ENCODE peak calls at places on chromosomes 13 and 19, in five cellular contexts. T is neuronal stem cell, Y is mesenchymal stem cell, S is trophoblast cell, Q is H1. I is an unnamed sample.

GRCh38 chr19:1169921-1170885 is 3.9 kb downstream of the SBNO2 start:
- DNase-seq in T (no peak), Y (peak; percentile 54), S (no peak), Q (no peak), I (no peak)

GRCh38 chr19:55408320-55408836 is 790 bp upstream of the UBE2S start:
- DNase-seq in T (no peak), Y (no peak), S (no peak), Q (no peak), I (no peak)

GRCh38 chr19:7216373-7216902 is 77.8 kb downstream of the INSR start:
- DNase-seq in T (no peak), Y (no peak), S (no peak), Q (no peak), I (no peak)

GRCh38 chr19:50332264-50333038 is 3.3 kb upstream of the KCNC3 start:
- DNase-seq in T (no peak), Y (no peak), S (peak; percentile 89), Q (no peak), I (peak; percentile 73)

GRCh38 chr19:6057651-6058365 is 52.5 kb downstream of the RFX2 start:
- DNase-seq in T (no peak), Y (no peak), S (no peak), Q (no peak), I (no peak)

GRCh38 chr19:40533508-40533907 is 43.2 kb upstream of the SHKBP1 start:
- DNase-seq in T (no peak), Y (no peak), S (peak; percentile 18), Q (no peak), I (no peak)

GRCh38 chr19:17075860-17076538 is 422 bp downstream of the MYO9B start:
- DNase-seq in T (no peak), Y (peak; percentile 51), S (peak; percentile 30), Q (no peak), I (no peak)

GRCh38 chr13:94061316-94061715 is 418.2 kb downstream of the DCT start:
- DNase-seq in T (no peak), Y (peak; percentile 23), S (no peak), Q (no peak), I (no peak)

GRCh38 chr19:39410620-39411005 is 1.9 kb upstream of the PLEKHG2 start:
- DNase-seq in T (no peak), Y (no peak), S (no peak), Q (no peak), I (no peak)

GRCh38 chr13:55199132-55199531 is 1941.6 kb upstream of the PRR20A start:
- DNase-seq in T (no peak), Y (no peak), S (no peak), Q (no peak), I (no peak)

GRCh38 chr13:98265669-98266551 is 88.8 kb upstream of the RNF113B start:
- DNase-seq in T (no peak), Y (peak; percentile 25), S (no peak), Q (no peak), I (no peak)

GRCh38 chr19:50333737-50334617 is 4.8 kb upstream of the KCNC3 start:
- DNase-seq in T (no peak), Y (peak; percentile 23), S (peak; percentile 90), Q (no peak), I (peak; percentile 67)

GRCh38 chr13:25662516-25662915 is 290.7 kb downstream of the ATP8A2 start:
- DNase-seq in T (no peak), Y (no peak), S (no peak), Q (no peak), I (no peak)

GRCh38 chr13:69306766-69307165 is 800.9 kb upstream of the ATXN8OS start:
- DNase-seq in T (no peak), Y (no peak), S (no peak), Q (no peak), I (no peak)

GRCh38 chr13:110775576-110775975 is 62.1 kb downstream of the ING1 start:
- DNase-seq in T (no peak), Y (no peak), S (peak; percentile 11), Q (no peak), I (no peak)

GRCh38 chr13:59542303-59542702 is 621.4 kb downstream of the DIAPH3 start:
- DNase-seq in T (no peak), Y (no peak), S (no peak), Q (no peak), I (no peak)

DNA sequence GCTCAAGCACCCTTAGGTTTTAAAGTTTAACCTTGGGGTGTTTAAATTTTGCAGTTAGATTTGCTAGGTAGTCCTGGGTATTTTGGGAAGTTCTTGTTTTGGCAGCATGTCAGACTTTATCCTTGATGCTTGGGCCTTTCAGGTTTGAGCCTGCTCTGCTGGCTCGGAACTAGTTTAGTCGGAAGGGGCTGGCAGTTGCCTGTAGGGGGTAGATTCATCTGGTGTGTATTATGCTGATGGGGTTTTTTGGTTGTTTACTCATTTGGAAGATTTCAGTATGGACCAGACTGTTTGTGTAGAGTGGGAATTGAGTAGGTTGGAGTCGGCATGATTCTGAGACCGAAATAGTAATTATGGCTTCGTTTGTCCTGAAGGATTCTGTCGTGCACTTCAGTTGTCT is 15.1 kb downstream of the ILF3 start:
- DNase-seq in T (no peak), Y (no peak), S (no peak), Q (no peak), I (no peak)
- H2BK12ac ChIP-seq in T (no peak overlapping the region), Y (no peak overlapping the region), S (no peak overlapping the region), Q (no peak overlapping the region), I (no peak overlapping the region)

DNA sequence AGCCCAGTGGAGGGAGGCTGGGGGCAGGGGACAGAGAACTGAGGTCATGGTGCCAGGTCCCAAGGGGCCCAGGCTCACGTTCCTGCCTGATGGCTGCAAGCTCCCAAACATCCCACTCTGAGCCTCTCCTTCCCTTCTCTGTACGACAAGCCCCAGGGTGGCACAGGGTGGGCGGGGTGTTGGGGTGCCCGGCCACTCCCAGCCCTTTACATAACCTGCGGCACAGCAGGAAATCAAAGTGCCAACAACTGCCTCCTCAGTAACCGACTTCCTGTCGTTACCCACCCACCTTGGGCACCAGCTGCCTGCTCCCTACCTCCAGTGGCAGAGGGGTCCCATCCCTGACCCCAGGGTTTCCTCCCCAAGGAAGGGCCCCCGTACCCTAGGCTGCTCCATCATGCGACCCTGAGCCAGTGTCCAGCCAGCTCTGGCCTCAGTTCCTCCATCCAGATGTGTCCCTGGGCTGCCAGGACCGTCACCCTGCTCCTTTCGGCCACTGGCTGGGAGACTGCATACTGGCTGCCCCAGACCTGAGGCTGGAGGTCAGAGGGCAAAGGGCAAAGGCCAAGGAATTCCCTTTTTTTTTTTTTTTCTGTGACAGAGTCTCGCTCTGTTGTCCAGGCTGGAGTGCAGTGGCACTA is 27.7 kb upstream of the NFIC start:
- DNase-seq in T (no peak), Y (peak; percentile 41), S (no peak), Q (no peak), I (no peak)
- H3K4me1 ChIP-seq in T (no peaks in the 10 kb centered on the region), Y (peaks cover 30% of the 10 kb centered on the region), S (no peaks in the 10 kb centered on the region), Q (no peaks in the 10 kb centered on the region), I (no peaks in the 10 kb centered on the region)

GRCh38 chr13:51396352-51396751 is 56.5 kb downstream of the INTS6 start:
- DNase-seq in T (no peak), Y (peak; percentile 58), S (no peak), Q (no peak), I (no peak)

GRCh38 chr13:51397262-51397933 is 55.4 kb downstream of the INTS6 start:
- DNase-seq in T (no peak), Y (peak; percentile 94), S (peak; percentile 96), Q (no peak), I (no peak)

GRCh38 chr13:51394724-51395123 is 55.2 kb downstream of the SERPINE3 start:
- DNase-seq in T (no peak), Y (no peak), S (no peak), Q (no peak), I (no peak)
- H2BK12ac ChIP-seq in T (no peak overlapping the region), Y (no peak overlapping the region), S (no peak overlapping the region), Q (no peak overlapping the region), I (no peak overlapping the region)

GRCh38 chr13:40673061-40673397 is 6.6 kb upstream of the FOXO1 start:
- DNase-seq in T (no peak), Y (no peak), S (no peak), Q (no peak), I (no peak)

GRCh38 chr13:40673414-40673813 is 7.0 kb upstream of the FOXO1 start:
- DNase-seq in T (no peak), Y (no peak), S (no peak), Q (no peak), I (no peak)

GRCh38 chr13:40670307-40670706 is 3.9 kb upstream of the FOXO1 start:
- DNase-seq in T (no peak), Y (no peak), S (no peak), Q (no peak), I (no peak)

GRCh38 chr13:40676007-40676406 is 9.6 kb upstream of the FOXO1 start:
- DNase-seq in T (no peak), Y (no peak), S (no peak), Q (no peak), I (no peak)

GRCh38 chr13:40672310-40673060 is 6.0 kb upstream of the FOXO1 start:
- DNase-seq in T (no peak), Y (peak; percentile 27), S (no peak), Q (no peak), I (no peak)
- H3K4me1 ChIP-seq in T (no peaks in the 10 kb centered on the region), Y (peaks cover 2% of the 10 kb centered on the region), S (peaks cover 2% of the 10 kb centered on the region), Q (peaks cover 3% of the 10 kb centered on the region), I (peaks cover 9% of the 10 kb centered on the region)

GRCh38 chr19:8835877-8836276 is 3.7 kb downstream of the MBD3L1 start:
- DNase-seq in T (no peak), Y (no peak), S (peak; percentile 15), Q (no peak), I (no peak)
- H2BK12ac ChIP-seq in T (no peak overlapping the region), Y (no peak overlapping the region), S (no peak overlapping the region), Q (no peak overlapping the region), I (no peak overlapping the region)

I was measured in H9.